ENCODE peak calls at places on chromosome 12, in nine cellular contexts. One of them, this sample, is unnamed.
A peak's percentile ranks its signal among the peaks of the same experiment; 100 is the strongest.

GRCh38 chr12:53743277-53744129 is 8.3 kb downstream of the CISTR start:
- DNase-seq in NCI-H1092 treated with DMSO at 0.1 percent for 48 hours: peak; percentile 43
- DNase-seq in nephron progenitor cell: peak; percentile 68
- DNase-seq in fibroblast of the conjunctiva: no peak
- DNase-seq in cardiac fibroblast: peak; percentile 66
- DNase-seq in heart right ventricle: peak; percentile 36
- DNase-seq in esophagus squamous epithelium: no peak
- DNase-seq in BE2C: peak; percentile 57
- DNase-seq in activated naive CD4-positive, alpha-beta T cell treated with anti-CD3 and anti-CD28 coated beads, Interleukin-2, amount 10 ng/mL, durations not matched to agents 7 days and 5 days: peak; percentile 69
- DNase-seq in this sample: peak; percentile 86

GRCh38 chr12:51330186-51330585 is 6.2 kb upstream of the BIN2 start:
- DNase-seq in NCI-H1092 treated with DMSO at 0.1 percent for 48 hours: no peak
- DNase-seq in nephron progenitor cell: no peak
- DNase-seq in fibroblast of the conjunctiva: no peak
- DNase-seq in cardiac fibroblast: no peak
- DNase-seq in heart right ventricle: no peak
- DNase-seq in esophagus squamous epithelium: no peak
- DNase-seq in BE2C: no peak
- DNase-seq in activated naive CD4-positive, alpha-beta T cell treated with anti-CD3 and anti-CD28 coated beads, Interleukin-2, amount 10 ng/mL, durations not matched to agents 7 days and 5 days: no peak
- DNase-seq in this sample: no peak

GRCh38 chr12:115963030-115963480 is 314.4 kb downstream of the MED13L start:
- DNase-seq in NCI-H1092 treated with DMSO at 0.1 percent for 48 hours: no peak
- DNase-seq in nephron progenitor cell: no peak
- DNase-seq in fibroblast of the conjunctiva: no peak
- DNase-seq in cardiac fibroblast: peak; percentile 70
- DNase-seq in heart right ventricle: no peak
- DNase-seq in esophagus squamous epithelium: no peak
- DNase-seq in BE2C: no peak
- DNase-seq in activated naive CD4-positive, alpha-beta T cell treated with anti-CD3 and anti-CD28 coated beads, Interleukin-2, amount 10 ng/mL, durations not matched to agents 7 days and 5 days: no peak
- DNase-seq in this sample: no peak

GRCh38 chr12:128833418-128833817 is 9.7 kb upstream of the SLC15A4 start:
- DNase-seq in NCI-H1092 treated with DMSO at 0.1 percent for 48 hours: no peak
- DNase-seq in nephron progenitor cell: no peak
- DNase-seq in fibroblast of the conjunctiva: no peak
- DNase-seq in cardiac fibroblast: no peak
- DNase-seq in heart right ventricle: no peak
- DNase-seq in esophagus squamous epithelium: no peak
- DNase-seq in BE2C: no peak
- DNase-seq in activated naive CD4-positive, alpha-beta T cell treated with anti-CD3 and anti-CD28 coated beads, Interleukin-2, amount 10 ng/mL, durations not matched to agents 7 days and 5 days: no peak
- DNase-seq in this sample: no peak

GRCh38 chr12:49043856-49044258 is 16.7 kb downstream of the KMT2D start:
- DNase-seq in NCI-H1092 treated with DMSO at 0.1 percent for 48 hours: no peak
- DNase-seq in nephron progenitor cell: peak; percentile 80
- DNase-seq in fibroblast of the conjunctiva: no peak
- DNase-seq in cardiac fibroblast: peak; percentile 65
- DNase-seq in heart right ventricle: peak; percentile 73
- DNase-seq in esophagus squamous epithelium: no peak
- DNase-seq in BE2C: peak; percentile 90
- DNase-seq in activated naive CD4-positive, alpha-beta T cell treated with anti-CD3 and anti-CD28 coated beads, Interleukin-2, amount 10 ng/mL, durations not matched to agents 7 days and 5 days: peak; percentile 87
- DNase-seq in this sample: peak; percentile 41

GRCh38 chr12:80216890-80217559 is 117.7 kb downstream of the OTOGL start:
- DNase-seq in NCI-H1092 treated with DMSO at 0.1 percent for 48 hours: no peak
- DNase-seq in nephron progenitor cell: no peak
- DNase-seq in fibroblast of the conjunctiva: no peak
- DNase-seq in cardiac fibroblast: no peak
- DNase-seq in heart right ventricle: no peak
- DNase-seq in esophagus squamous epithelium: no peak
- DNase-seq in BE2C: no peak
- DNase-seq in activated naive CD4-positive, alpha-beta T cell treated with anti-CD3 and anti-CD28 coated beads, Interleukin-2, amount 10 ng/mL, durations not matched to agents 7 days and 5 days: no peak
- DNase-seq in this sample: peak; percentile 68

GRCh38 chr12:65460076-65460475 is 181.6 kb downstream of the MSRB3 start:
- DNase-seq in NCI-H1092 treated with DMSO at 0.1 percent for 48 hours: no peak
- DNase-seq in nephron progenitor cell: no peak
- DNase-seq in fibroblast of the conjunctiva: no peak
- DNase-seq in cardiac fibroblast: no peak
- DNase-seq in heart right ventricle: no peak
- DNase-seq in esophagus squamous epithelium: no peak
- DNase-seq in BE2C: no peak
- DNase-seq in activated naive CD4-positive, alpha-beta T cell treated with anti-CD3 and anti-CD28 coated beads, Interleukin-2, amount 10 ng/mL, durations not matched to agents 7 days and 5 days: no peak
- DNase-seq in this sample: no peak

GRCh38 chr12:79140711-79141110 is 276.1 kb downstream of the SYT1 start:
- DNase-seq in NCI-H1092 treated with DMSO at 0.1 percent for 48 hours: no peak
- DNase-seq in nephron progenitor cell: no peak
- DNase-seq in fibroblast of the conjunctiva: no peak
- DNase-seq in cardiac fibroblast: no peak
- DNase-seq in heart right ventricle: no peak
- DNase-seq in esophagus squamous epithelium: no peak
- DNase-seq in BE2C: no peak
- DNase-seq in activated naive CD4-positive, alpha-beta T cell treated with anti-CD3 and anti-CD28 coated beads, Interleukin-2, amount 10 ng/mL, durations not matched to agents 7 days and 5 days: no peak
- DNase-seq in this sample: peak; percentile 77

GRCh38 chr12:77089701-77090220 is 24.4 kb upstream of the E2F7 start:
- DNase-seq in NCI-H1092 treated with DMSO at 0.1 percent for 48 hours: no peak
- DNase-seq in nephron progenitor cell: no peak
- DNase-seq in fibroblast of the conjunctiva: no peak
- DNase-seq in cardiac fibroblast: no peak
- DNase-seq in heart right ventricle: no peak
- DNase-seq in esophagus squamous epithelium: no peak
- DNase-seq in BE2C: no peak
- DNase-seq in activated naive CD4-positive, alpha-beta T cell treated with anti-CD3 and anti-CD28 coated beads, Interleukin-2, amount 10 ng/mL, durations not matched to agents 7 days and 5 days: no peak
- DNase-seq in this sample: no peak

GRCh38 chr12:24039113-24039525 is 89.6 kb upstream of the SOX5 start:
- DNase-seq in NCI-H1092 treated with DMSO at 0.1 percent for 48 hours: no peak
- DNase-seq in nephron progenitor cell: no peak
- DNase-seq in fibroblast of the conjunctiva: peak; percentile 66
- DNase-seq in cardiac fibroblast: peak; percentile 99
- DNase-seq in heart right ventricle: no peak
- DNase-seq in esophagus squamous epithelium: no peak
- DNase-seq in BE2C: no peak
- DNase-seq in activated naive CD4-positive, alpha-beta T cell treated with anti-CD3 and anti-CD28 coated beads, Interleukin-2, amount 10 ng/mL, durations not matched to agents 7 days and 5 days: no peak
- DNase-seq in this sample: no peak

GRCh38 chr12:58873496-58873895 is 46.8 kb downstream of the LRIG3 start:
- DNase-seq in NCI-H1092 treated with DMSO at 0.1 percent for 48 hours: no peak
- DNase-seq in nephron progenitor cell: no peak
- DNase-seq in fibroblast of the conjunctiva: no peak
- DNase-seq in cardiac fibroblast: no peak
- DNase-seq in heart right ventricle: no peak
- DNase-seq in esophagus squamous epithelium: no peak
- DNase-seq in BE2C: no peak
- DNase-seq in activated naive CD4-positive, alpha-beta T cell treated with anti-CD3 and anti-CD28 coated beads, Interleukin-2, amount 10 ng/mL, durations not matched to agents 7 days and 5 days: no peak
- DNase-seq in this sample: no peak

GRCh38 chr12:54658306-54659264 is 10.4 kb upstream of the DCD start:
- DNase-seq in NCI-H1092 treated with DMSO at 0.1 percent for 48 hours: peak; percentile 84
- DNase-seq in nephron progenitor cell: peak; percentile 67
- DNase-seq in fibroblast of the conjunctiva: no peak
- DNase-seq in cardiac fibroblast: peak; percentile 57
- DNase-seq in heart right ventricle: no peak
- DNase-seq in esophagus squamous epithelium: no peak
- DNase-seq in BE2C: peak; percentile 59
- DNase-seq in activated naive CD4-positive, alpha-beta T cell treated with anti-CD3 and anti-CD28 coated beads, Interleukin-2, amount 10 ng/mL, durations not matched to agents 7 days and 5 days: peak; percentile 68
- DNase-seq in this sample: no peak

GRCh38 chr12:103326190-103326589 is 169.6 kb downstream of the C12orf42 start:
- DNase-seq in NCI-H1092 treated with DMSO at 0.1 percent for 48 hours: no peak
- DNase-seq in nephron progenitor cell: peak; percentile 4
- DNase-seq in fibroblast of the conjunctiva: no peak
- DNase-seq in cardiac fibroblast: no peak
- DNase-seq in heart right ventricle: no peak
- DNase-seq in esophagus squamous epithelium: no peak
- DNase-seq in BE2C: peak; percentile 17
- DNase-seq in activated naive CD4-positive, alpha-beta T cell treated with anti-CD3 and anti-CD28 coated beads, Interleukin-2, amount 10 ng/mL, durations not matched to agents 7 days and 5 days: no peak
- DNase-seq in this sample: no peak

GRCh38 chr12:122422769-122423257 is 344 bp upstream of the CLIP1 start:
- DNase-seq in NCI-H1092 treated with DMSO at 0.1 percent for 48 hours: peak; percentile 39
- DNase-seq in nephron progenitor cell: no peak
- DNase-seq in fibroblast of the conjunctiva: no peak
- DNase-seq in cardiac fibroblast: peak; percentile 76
- DNase-seq in heart right ventricle: no peak
- DNase-seq in esophagus squamous epithelium: no peak
- DNase-seq in BE2C: no peak
- DNase-seq in activated naive CD4-positive, alpha-beta T cell treated with anti-CD3 and anti-CD28 coated beads, Interleukin-2, amount 10 ng/mL, durations not matched to agents 7 days and 5 days: no peak
- DNase-seq in this sample: peak; percentile 52

GRCh38 chr12:95215925-95216324 is 1.3 kb downstream of the FGD6 start:
- DNase-seq in NCI-H1092 treated with DMSO at 0.1 percent for 48 hours: no peak
- DNase-seq in nephron progenitor cell: no peak
- DNase-seq in fibroblast of the conjunctiva: no peak
- DNase-seq in cardiac fibroblast: peak; percentile 62
- DNase-seq in heart right ventricle: no peak
- DNase-seq in esophagus squamous epithelium: no peak
- DNase-seq in BE2C: no peak
- DNase-seq in activated naive CD4-positive, alpha-beta T cell treated with anti-CD3 and anti-CD28 coated beads, Interleukin-2, amount 10 ng/mL, durations not matched to agents 7 days and 5 days: no peak
- DNase-seq in this sample: no peak

GRCh38 chr12:34286934-34287333 is 264.6 kb downstream of the ALG10 start:
- DNase-seq in NCI-H1092 treated with DMSO at 0.1 percent for 48 hours: no peak
- DNase-seq in nephron progenitor cell: no peak
- DNase-seq in fibroblast of the conjunctiva: no peak
- DNase-seq in cardiac fibroblast: no peak
- DNase-seq in heart right ventricle: no peak
- DNase-seq in esophagus squamous epithelium: no peak
- DNase-seq in BE2C: no peak
- DNase-seq in activated naive CD4-positive, alpha-beta T cell treated with anti-CD3 and anti-CD28 coated beads, Interleukin-2, amount 10 ng/mL, durations not matched to agents 7 days and 5 days: no peak
- DNase-seq in this sample: no peak

GRCh38 chr12:68303850-68304249 is 28.3 kb downstream of the MDM1 start:
- DNase-seq in NCI-H1092 treated with DMSO at 0.1 percent for 48 hours: no peak
- DNase-seq in nephron progenitor cell: no peak
- DNase-seq in fibroblast of the conjunctiva: no peak
- DNase-seq in cardiac fibroblast: peak; percentile 61
- DNase-seq in heart right ventricle: no peak
- DNase-seq in esophagus squamous epithelium: no peak
- DNase-seq in BE2C: no peak
- DNase-seq in activated naive CD4-positive, alpha-beta T cell treated with anti-CD3 and anti-CD28 coated beads, Interleukin-2, amount 10 ng/mL, durations not matched to agents 7 days and 5 days: no peak
- DNase-seq in this sample: no peak

GRCh38 chr12:105032703-105033357 is 46.7 kb downstream of the NOPCHAP1 start:
- DNase-seq in NCI-H1092 treated with DMSO at 0.1 percent for 48 hours: no peak
- DNase-seq in nephron progenitor cell: no peak
- DNase-seq in fibroblast of the conjunctiva: no peak
- DNase-seq in cardiac fibroblast: no peak
- DNase-seq in heart right ventricle: no peak
- DNase-seq in esophagus squamous epithelium: no peak
- DNase-seq in BE2C: no peak
- DNase-seq in activated naive CD4-positive, alpha-beta T cell treated with anti-CD3 and anti-CD28 coated beads, Interleukin-2, amount 10 ng/mL, durations not matched to agents 7 days and 5 days: no peak
- DNase-seq in this sample: no peak

GRCh38 chr12:89825591-89826449 is 117.2 kb upstream of the ATP2B1 start:
- DNase-seq in NCI-H1092 treated with DMSO at 0.1 percent for 48 hours: no peak
- DNase-seq in nephron progenitor cell: no peak
- DNase-seq in fibroblast of the conjunctiva: no peak
- DNase-seq in cardiac fibroblast: peak; percentile 29
- DNase-seq in heart right ventricle: no peak
- DNase-seq in esophagus squamous epithelium: no peak
- DNase-seq in BE2C: no peak
- DNase-seq in activated naive CD4-positive, alpha-beta T cell treated with anti-CD3 and anti-CD28 coated beads, Interleukin-2, amount 10 ng/mL, durations not matched to agents 7 days and 5 days: no peak
- DNase-seq in this sample: no peak

GRCh38 chr12:26690601-26691000 is 142.4 kb downstream of the ITPR2 start:
- DNase-seq in NCI-H1092 treated with DMSO at 0.1 percent for 48 hours: no peak
- DNase-seq in nephron progenitor cell: no peak
- DNase-seq in fibroblast of the conjunctiva: no peak
- DNase-seq in cardiac fibroblast: no peak
- DNase-seq in heart right ventricle: no peak
- DNase-seq in esophagus squamous epithelium: no peak
- DNase-seq in BE2C: no peak
- DNase-seq in activated naive CD4-positive, alpha-beta T cell treated with anti-CD3 and anti-CD28 coated beads, Interleukin-2, amount 10 ng/mL, durations not matched to agents 7 days and 5 days: no peak
- DNase-seq in this sample: no peak

GRCh38 chr12:109777544-109777943 is 55.7 kb downstream of the TRPV4 start:
- DNase-seq in NCI-H1092 treated with DMSO at 0.1 percent for 48 hours: no peak
- DNase-seq in nephron progenitor cell: no peak
- DNase-seq in fibroblast of the conjunctiva: no peak
- DNase-seq in cardiac fibroblast: peak; percentile 38
- DNase-seq in heart right ventricle: no peak
- DNase-seq in esophagus squamous epithelium: no peak
- DNase-seq in BE2C: peak; percentile 73
- DNase-seq in activated naive CD4-positive, alpha-beta T cell treated with anti-CD3 and anti-CD28 coated beads, Interleukin-2, amount 10 ng/mL, durations not matched to agents 7 days and 5 days: peak; percentile 63
- DNase-seq in this sample: no peak

GRCh38 chr12:28446031-28446430 is 255.8 kb downstream of the CCDC91 start:
- DNase-seq in NCI-H1092 treated with DMSO at 0.1 percent for 48 hours: no peak
- DNase-seq in nephron progenitor cell: no peak
- DNase-seq in fibroblast of the conjunctiva: no peak
- DNase-seq in cardiac fibroblast: peak; percentile 12
- DNase-seq in heart right ventricle: no peak
- DNase-seq in esophagus squamous epithelium: no peak
- DNase-seq in BE2C: no peak
- DNase-seq in activated naive CD4-positive, alpha-beta T cell treated with anti-CD3 and anti-CD28 coated beads, Interleukin-2, amount 10 ng/mL, durations not matched to agents 7 days and 5 days: no peak
- DNase-seq in this sample: no peak

GRCh38 chr12:91272456-91273063 is 89.9 kb upstream of the DCN start:
- DNase-seq in NCI-H1092 treated with DMSO at 0.1 percent for 48 hours: no peak
- DNase-seq in nephron progenitor cell: no peak
- DNase-seq in fibroblast of the conjunctiva: peak; percentile 14
- DNase-seq in cardiac fibroblast: peak; percentile 44
- DNase-seq in heart right ventricle: peak; percentile 74
- DNase-seq in esophagus squamous epithelium: no peak
- DNase-seq in BE2C: no peak
- DNase-seq in activated naive CD4-positive, alpha-beta T cell treated with anti-CD3 and anti-CD28 coated beads, Interleukin-2, amount 10 ng/mL, durations not matched to agents 7 days and 5 days: no peak
- DNase-seq in this sample: no peak

This sample was measured in G401.